ENCODE peak calls at places on chromosomes 3 and 15, in eight cellular contexts. X, M, R, W, U, Q, A and Z are unnamed samples.

GRCh38 chr3:9727041-9727595 is 4.4 kb upstream of the BRPF1 start:
- DNase-seq in X (peak), M (peak), R (no peak), W (peak), U (peak), Q (peak), A (peak), Z (peak)

GRCh38 chr3:185584681-185585080 is 1.4 kb upstream of the SENP2 start:
- DNase-seq in X (no peak), M (no peak), R (no peak), W (no peak), U (no peak), Q (no peak), A (no peak), Z (no peak)

GRCh38 chr3:130834476-130834875 is 59.4 kb upstream of the ATP2C1 start:
- DNase-seq in X (no peak), M (peak), R (no peak), W (no peak), U (no peak), Q (no peak), A (no peak), Z (no peak)

GRCh38 chr3:195761503-195762248 is 40.9 kb downstream of the MUC20 start:
- DNase-seq in X (no peak), M (no peak), R (no peak), W (no peak), U (no peak), Q (no peak), A (no peak), Z (no peak)

GRCh38 chr3:169002689-169003088 is 660.8 kb downstream of the MECOM start:
- DNase-seq in X (no peak), M (no peak), R (no peak), W (no peak), U (no peak), Q (no peak), A (no peak), Z (no peak)

GRCh38 chr3:43616034-43616433 is 5.8 kb downstream of the ANO10 start:
- DNase-seq in X (no peak), M (no peak), R (no peak), W (no peak), U (no peak), Q (no peak), A (no peak), Z (no peak)

GRCh38 chr3:106425021-106425420 is 556.2 kb upstream of the CBLB start:
- DNase-seq in X (no peak), M (peak), R (no peak), W (no peak), U (no peak), Q (no peak), A (no peak), Z (no peak)

GRCh38 chr15:50017522-50017921 is 101.5 kb downstream of the ATP8B4 start:
- DNase-seq in X (no peak), M (peak), R (no peak), W (no peak), U (no peak), Q (no peak), A (no peak), Z (no peak)

GRCh38 chr3:65961733-65962132 is 77.0 kb downstream of the MAGI1 start:
- DNase-seq in X (no peak), M (no peak), R (no peak), W (no peak), U (no peak), Q (no peak), A (no peak), Z (no peak)

GRCh38 chr3:76585794-76586392 is 454.0 kb upstream of the ROBO2 start:
- DNase-seq in X (peak), M (no peak), R (no peak), W (peak), U (no peak), Q (no peak), A (no peak), Z (no peak)

GRCh38 chr15:57727031-57727430 is 20.5 kb downstream of the POLR2M start:
- DNase-seq in X (no peak), M (peak), R (no peak), W (no peak), U (no peak), Q (no peak), A (no peak), Z (no peak)

GRCh38 chr3:123757281-123757940 is 126.7 kb downstream of the MYLK start:
- DNase-seq in X (no peak), M (peak), R (no peak), W (peak), U (no peak), Q (no peak), A (no peak), Z (no peak)

GRCh38 chr3:37271636-37272035 is 97.3 kb upstream of the LRRFIP2 start:
- DNase-seq in X (no peak), M (no peak), R (no peak), W (no peak), U (no peak), Q (no peak), A (no peak), Z (no peak)

GRCh38 chr3:173945801-173946200 is 548.3 kb downstream of the NLGN1 start:
- DNase-seq in X (no peak), M (no peak), R (no peak), W (no peak), U (no peak), Q (no peak), A (no peak), Z (no peak)

GRCh38 chr3:115388166-115388565 is 235.1 kb upstream of the GAP43 start:
- DNase-seq in X (no peak), M (peak), R (no peak), W (no peak), U (no peak), Q (no peak), A (no peak), Z (no peak)

GRCh38 chr3:195204360-195205166 is 66.4 kb downstream of the XXYLT1 start:
- DNase-seq in X (no peak), M (no peak), R (no peak), W (no peak), U (no peak), Q (no peak), A (no peak), Z (no peak)

GRCh38 chr3:160027541-160028195 is 39.0 kb downstream of the IL12A start:
- DNase-seq in X (no peak), M (peak), R (no peak), W (no peak), U (no peak), Q (no peak), A (no peak), Z (no peak)

GRCh38 chr15:48940508-48940907 is 23.2 kb downstream of the SHC4 start:
- DNase-seq in X (no peak), M (peak), R (no peak), W (no peak), U (no peak), Q (no peak), A (no peak), Z (no peak)

GRCh38 chr3:148178508-148178907 is 519.2 kb upstream of the AGTR1 start:
- DNase-seq in X (no peak), M (no peak), R (no peak), W (no peak), U (no peak), Q (no peak), A (no peak), Z (no peak)

GRCh38 chr15:58407366-58407765 is 24.4 kb upstream of the LIPC start:
- DNase-seq in X (no peak), M (no peak), R (no peak), W (no peak), U (no peak), Q (no peak), A (no peak), Z (no peak)

GRCh38 chr3:98259707-98260106 is 4.3 kb upstream of the OR5H6 start:
- DNase-seq in X (no peak), M (no peak), R (no peak), W (peak), U (no peak), Q (no peak), A (no peak), Z (no peak)

GRCh38 chr3:58899953-58900298 is 149.9 kb downstream of the CFAP20DC start:
- DNase-seq in X (no peak), M (no peak), R (no peak), W (no peak), U (no peak), Q (no peak), A (no peak), Z (no peak)

GRCh38 chr3:177538064-177538742 is 340.9 kb upstream of the TBL1XR1 start:
- DNase-seq in X (no peak), M (peak), R (no peak), W (peak), U (no peak), Q (no peak), A (no peak), Z (no peak)

GRCh38 chr3:45066109-45066801 is 40.2 kb downstream of the CLEC3B start:
- DNase-seq in X (no peak), M (peak), R (no peak), W (no peak), U (no peak), Q (no peak), A (no peak), Z (no peak)

GRCh38 chr3:179093807-179094206 is 22.2 kb upstream of the ZMAT3 start:
- DNase-seq in X (no peak), M (peak), R (no peak), W (no peak), U (no peak), Q (no peak), A (no peak), Z (no peak)

GRCh38 chr3:44893097-44893496 is 18.7 kb downstream of the TGM4 start:
- DNase-seq in X (no peak), M (peak), R (no peak), W (no peak), U (no peak), Q (no peak), A (no peak), Z (no peak)

GRCh38 chr3:30201715-30202114 is 404.7 kb upstream of the TGFBR2 start:
- DNase-seq in X (no peak), M (peak), R (no peak), W (no peak), U (no peak), Q (no peak), A (no peak), Z (no peak)

GRCh38 chr3:101530213-101531047 is 17.4 kb upstream of the SENP7 start:
- DNase-seq in X (no peak), M (no peak), R (no peak), W (no peak), U (no peak), Q (no peak), A (no peak), Z (no peak)

GRCh38 chr3:149663966-149664365 is 6.1 kb upstream of the WWTR1 start:
- DNase-seq in X (no peak), M (no peak), R (no peak), W (no peak), U (no peak), Q (no peak), A (no peak), Z (no peak)

GRCh38 chr3:113088616-113089015 is 97.8 kb downstream of the GTPBP8 start:
- DNase-seq in X (no peak), M (peak), R (no peak), W (no peak), U (no peak), Q (no peak), A (no peak), Z (no peak)